ENCODE peak calls at places on chromosomes 11 and 22, in ten cellular contexts. V is GM20000; C is GM12878; L is brain microvascular endothelial cell; X is NB4; D is neural crest cell; T is CD8-positive, alpha-beta T cell; R is lower leg skin; Y is fibroblast of the aortic adventitia; W is sigmoid colon. E is an unnamed sample.
A peak's percentile ranks its signal among the peaks of the same experiment; 100 is the strongest.

GRCh38 chr11:83019888-83020579 is 51.7 kb downstream of the RAB30 start:
- DNase-seq in V (no peak), C (no peak), L (no peak), X (no peak), D (no peak), T (no peak), R (no peak), Y (no peak), W (no peak), E (no peak)

GRCh38 chr11:2569321-2569721 is 124.5 kb downstream of the KCNQ1 start:
- DNase-seq in V (no peak), C (no peak), L (no peak), X (peak; percentile 84), D (no peak), T (no peak), R (no peak), Y (no peak), W (peak; percentile 60), E (no peak)

GRCh38 chr11:75472081-75472732 is 39.2 kb upstream of the KLHL35 start:
- DNase-seq in V (no peak), C (no peak), L (no peak), X (no peak), D (no peak), T (no peak), R (no peak), Y (no peak), W (no peak), E (no peak)

GRCh38 chr11:60831501-60832079 is 10.3 kb upstream of the CCDC86 start:
- DNase-seq in V (no peak), C (no peak), L (no peak), X (no peak), D (no peak), T (no peak), R (no peak), Y (peak; percentile 61), W (no peak), E (no peak)

GRCh38 chr11:86941871-86942208 is 13.4 kb downstream of the FZD4 start:
- DNase-seq in V (no peak), C (no peak), L (no peak), X (no peak), D (no peak), T (no peak), R (no peak), Y (peak; percentile 48), W (no peak), E (no peak)

GRCh38 chr11:2451336-2451735 is 6.5 kb downstream of the KCNQ1 start:
- DNase-seq in V (no peak), C (no peak), L (no peak), X (no peak), D (no peak), T (no peak), R (no peak), Y (no peak), W (no peak), E (no peak)

GRCh38 chr11:2205214-2205770 is 33.7 kb upstream of the TH start:
- DNase-seq in V (no peak), C (no peak), L (no peak), X (no peak), D (no peak), T (no peak), R (no peak), Y (no peak), W (peak; percentile 32), E (no peak)

GRCh38 chr22:27885977-27886842 is 32.8 kb downstream of the PITPNB start:
- DNase-seq in V (peak; percentile 46), C (no peak), L (peak; percentile 48), X (peak; percentile 49), D (peak; percentile 26), T (peak; percentile 45), R (no peak), Y (peak; percentile 67), W (no peak), E (peak; percentile 48)

GRCh38 chr11:29507381-29507780 is 509.4 kb downstream of the KCNA4 start:
- DNase-seq in V (no peak), C (no peak), L (no peak), X (no peak), D (no peak), T (no peak), R (no peak), Y (no peak), W (no peak), E (no peak)

DNA sequence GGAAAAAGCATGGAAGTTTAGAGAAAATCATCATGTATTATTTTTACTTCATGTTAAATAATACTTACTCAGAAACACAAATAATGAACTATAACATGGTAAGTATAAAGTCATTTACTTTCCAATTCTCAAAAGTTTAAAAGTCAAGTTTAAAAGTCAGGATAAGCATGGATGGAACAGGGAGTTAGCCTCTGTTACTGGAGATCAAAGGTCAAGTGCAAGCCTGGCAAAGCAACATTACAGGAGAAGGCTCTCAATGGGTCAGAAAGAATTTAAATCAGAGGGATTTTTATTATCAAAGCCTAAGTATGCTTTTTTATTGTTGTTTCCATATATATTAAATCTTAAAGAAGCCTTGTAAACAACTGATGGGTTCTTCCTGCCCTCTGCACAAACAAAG is 505.4 kb downstream of the KCNA4 start:
- DNase-seq in V (no peak), C (no peak), L (no peak), X (no peak), D (no peak), T (no peak), R (no peak), Y (no peak), W (no peak), E (no peak)
- TF ChIP-seq CTCF in V (no peak), C (no peak), L (no peak), X (no peak), D (no peak), T (no peak), R (no peak), Y (no peak), W (no peak), E (no peak)

GRCh38 chr11:707817-708420 is 1.9 kb downstream of the EPS8L2 start:
- DNase-seq in V (peak; percentile 50), C (no peak), L (no peak), X (no peak), D (no peak), T (no peak), R (no peak), Y (no peak), W (no peak), E (peak; percentile 29)

GRCh38 chr11:708511-708910 is 2.5 kb downstream of the EPS8L2 start:
- DNase-seq in V (no peak), C (no peak), L (no peak), X (no peak), D (no peak), T (no peak), R (no peak), Y (no peak), W (no peak), E (peak; percentile 26)

GRCh38 chr11:706439-706956 is 467 bp downstream of the EPS8L2 start:
- DNase-seq in V (peak; percentile 55), C (no peak), L (no peak), X (no peak), D (no peak), T (no peak), R (no peak), Y (peak; percentile 47), W (no peak), E (no peak)

GRCh38 chr11:705646-706438 is at the start of gene EPS8L2:
- DNase-seq in V (peak; percentile 70), C (no peak), L (no peak), X (no peak), D (no peak), T (no peak), R (no peak), Y (no peak), W (peak; percentile 72), E (peak; percentile 39)

DNA sequence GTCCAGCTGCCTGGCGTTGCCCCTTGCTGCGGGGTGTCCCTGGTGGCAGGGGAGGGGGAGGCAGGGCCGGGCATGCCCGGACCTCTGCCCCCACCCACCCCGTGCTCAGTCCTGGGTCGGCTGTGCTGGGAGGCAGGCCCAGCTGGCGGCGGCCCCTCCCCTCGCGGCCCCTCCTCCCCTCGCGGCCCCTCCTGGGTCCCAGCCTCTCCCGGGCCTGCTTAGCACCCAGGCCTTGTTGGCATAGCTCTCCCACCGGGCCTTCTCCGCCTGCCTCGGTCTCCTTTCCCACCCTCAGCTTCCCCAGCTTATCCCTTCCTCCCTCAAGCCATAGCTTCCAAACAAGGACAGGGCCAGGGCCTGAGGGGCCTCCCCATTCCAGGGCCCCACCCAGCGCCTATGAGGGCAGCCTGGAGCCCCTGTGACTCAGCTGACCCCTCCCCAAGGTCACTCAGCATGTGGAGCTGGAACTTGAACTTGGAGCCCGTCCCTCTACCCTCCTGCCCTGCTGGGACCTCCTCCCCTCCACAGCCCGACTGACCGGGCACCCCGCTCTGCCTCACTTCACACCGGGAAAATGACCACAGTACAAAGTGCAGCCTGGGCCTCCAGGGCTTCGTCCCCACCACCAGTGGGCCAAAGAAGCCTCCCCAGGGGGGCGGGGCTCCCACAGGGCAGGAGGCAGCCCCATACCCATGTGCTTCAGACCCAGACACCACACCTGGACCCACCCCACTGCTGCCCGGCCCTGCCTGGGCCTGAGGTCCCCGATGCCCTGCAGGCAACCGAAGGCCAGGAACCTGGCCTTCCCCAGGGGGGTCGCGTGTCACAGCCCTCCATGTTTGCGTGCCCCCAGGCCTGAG is 1.2 kb downstream of the EPS8L2 start:
- DNase-seq in V (peak; percentile 55), C (no peak), L (no peak), X (no peak), D (no peak), T (no peak), R (no peak), Y (peak; percentile 43), W (no peak), E (peak; percentile 32)
- TF ChIP-seq CTCF in V (no peak), C (no peak), L (peak; percentile 19), X (no peak), D (peak; percentile 49), T (no peak), R (no peak), Y (peak; percentile 27), W (no peak), E (no peak)

DNA sequence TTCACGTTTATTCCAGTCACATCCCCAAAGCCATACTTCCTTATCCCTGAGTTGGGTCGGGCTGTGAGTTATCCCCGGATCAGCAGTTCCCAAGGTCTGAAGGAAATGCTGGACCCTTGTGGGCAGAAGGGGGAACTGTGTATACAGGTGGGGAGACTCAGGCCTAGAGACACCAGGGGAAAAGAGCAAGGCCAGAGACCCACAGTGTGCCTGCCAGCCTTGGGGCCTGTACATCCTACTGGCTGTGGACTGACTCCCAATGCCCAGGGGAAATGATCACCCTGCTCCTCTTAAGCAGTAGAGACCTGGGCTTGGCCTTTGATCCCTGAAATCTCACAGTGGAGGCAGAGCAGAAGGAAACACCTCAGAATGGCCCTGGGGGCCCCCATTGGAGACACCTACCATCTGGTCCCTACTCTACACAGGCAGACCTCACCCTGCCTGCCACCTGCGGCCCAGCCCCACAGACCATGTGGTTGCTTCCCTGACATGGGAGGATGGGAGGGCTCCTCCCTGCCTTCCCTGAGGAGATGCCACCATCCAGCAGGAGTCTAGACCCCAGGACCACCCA is 1.3 kb downstream of the SELENOM start:
- DNase-seq in V (no peak), C (no peak), L (no peak), X (no peak), D (no peak), T (no peak), R (no peak), Y (no peak), W (peak; percentile 84), E (no peak)
- TF ChIP-seq CTCF in V (no peak), C (no peak), L (peak; percentile 38), X (no peak), D (no peak), T (no peak), R (no peak), Y (peak; percentile 14), W (no peak), E (no peak)

GRCh38 chr11:62909107-62909894 is 11.9 kb downstream of the CHRM1 start:
- DNase-seq in V (no peak), C (no peak), L (peak; percentile 67), X (peak; percentile 45), D (peak; percentile 61), T (no peak), R (peak; percentile 91), Y (peak; percentile 63), W (peak; percentile 72), E (peak; percentile 60)
- TF ChIP-seq CTCF in V (no peak), C (peak; percentile 46), L (peak; percentile 87), X (peak; percentile 75), D (peak; percentile 71), T (no peak), R (no peak), Y (peak; percentile 54), W (peak; percentile 28), E (peak; percentile 19)